ENCODE peak calls at places on chromosomes 2 and 18, in five cellular contexts. Q, U, S, J and K are unnamed samples.
A peak's percentile ranks its signal among the peaks of the same experiment; 100 is the strongest.

GRCh38 chr2:71559080-71559827 is 105.9 kb downstream of the DYSF start:
- DNase-seq in S (no peak), Q (no peak), J (no peak), U (no peak), K (no peak)

GRCh38 chr2:47072018-47072691 is 83.0 kb downstream of the STPG4 start:
- DNase-seq in S (peak; percentile 93), J (peak; percentile 95), Q (peak; percentile 90), U (peak; percentile 95), K (no peak)

GRCh38 chr2:234679151-234679765 is 182.4 kb upstream of the ARL4C start:
- DNase-seq in U (no peak), Q (peak; percentile 78), J (no peak), S (peak; percentile 56), K (no peak)

GRCh38 chr18:75811156-75811555 is 383.7 kb upstream of the SMIM21 start:
- DNase-seq in S (no peak), J (peak; percentile 34), U (no peak), Q (no peak), K (no peak)

GRCh38 chr2:131641414-131642206 is 113.9 kb downstream of the CCDC74A start:
- DNase-seq in Q (peak; percentile 48), J (no peak), U (no peak), S (no peak), K (no peak)

GRCh38 chr18:9594782-9595181 is 19.6 kb downstream of the PPP4R1 start:
- DNase-seq in U (no peak), Q (no peak), S (no peak), J (no peak), K (no peak)

GRCh38 chr2:98263362-98263761 is 82.9 kb upstream of the CNGA3 start:
- DNase-seq in S (no peak), J (no peak), Q (no peak), U (no peak), K (no peak)

GRCh38 chr2:222655406-222655747 is 515 bp downstream of the FARSB start:
- DNase-seq in S (no peak), U (no peak), J (no peak), Q (peak; percentile 47), K (no peak)

GRCh38 chr2:71498261-71498701 is 44.9 kb downstream of the DYSF start:
- DNase-seq in J (peak; percentile 86), U (no peak), S (no peak), Q (peak; percentile 48), K (peak; percentile 26)

GRCh38 chr2:6249557-6249956 is 557.4 kb downstream of the SOX11 start:
- DNase-seq in S (no peak), U (no peak), Q (no peak), J (no peak), K (no peak)

GRCh38 chr2:1422716-1423285 is 9.5 kb downstream of the TPO start:
- DNase-seq in Q (no peak), S (no peak), U (no peak), J (no peak), K (no peak)

GRCh38 chr2:38596229-38596628 is 6.5 kb downstream of the HNRNPLL start:
- DNase-seq in U (no peak), S (no peak), J (no peak), Q (no peak), K (no peak)

GRCh38 chr2:26911911-26912861 is 58.3 kb upstream of the MAPRE3 start:
- DNase-seq in Q (peak; percentile 25), J (no peak), S (no peak), U (no peak), K (no peak)

GRCh38 chr2:25294573-25295462 is 46.9 kb downstream of the DNMT3A start:
- DNase-seq in S (peak; percentile 75), J (no peak), Q (peak; percentile 40), U (peak; percentile 58), K (no peak)

GRCh38 chr2:240810199-240810598 is 9.8 kb downstream of the KIF1A start:
- DNase-seq in J (no peak), Q (no peak), S (no peak), U (no peak), K (no peak)

GRCh38 chr18:24064701-24065100 is 50.1 kb downstream of the TTC39C start:
- DNase-seq in U (no peak), S (no peak), Q (no peak), J (no peak), K (no peak)

GRCh38 chr2:108454440-108454839 is 5.4 kb downstream of the GCC2 start:
- DNase-seq in S (no peak), U (no peak), J (no peak), Q (no peak), K (no peak)

GRCh38 chr2:199160677-199161465 is 296.9 kb downstream of the SATB2 start:
- DNase-seq in S (no peak), Q (peak; percentile 96), U (peak; percentile 17), J (peak; percentile 67), K (peak; percentile 52)

GRCh38 chr18:36127866-36128845 is 984 bp downstream of the SLC39A6 start:
- DNase-seq in J (no peak), S (no peak), Q (peak; percentile 65), U (no peak), K (no peak)

GRCh38 chr2:217622205-217622621 is 380.6 kb downstream of the TNS1 start:
- DNase-seq in J (peak; percentile 4), U (no peak), Q (peak; percentile 8), S (no peak), K (peak; percentile 40)

GRCh38 chr2:1313240-1313924 is 99.9 kb upstream of the TPO start:
- DNase-seq in J (no peak), S (no peak), Q (no peak), U (no peak), K (no peak)

GRCh38 chr2:39419282-39420223 is 17.5 kb downstream of the MAP4K3 start:
- DNase-seq in U (no peak), J (no peak), Q (peak; percentile 39), S (no peak), K (no peak)

GRCh38 chr2:177028296-177028695 is 184.3 kb upstream of the HNRNPA3 start:
- DNase-seq in J (no peak), U (no peak), S (no peak), Q (no peak), K (no peak)

GRCh38 chr2:177029075-177029474 is 183.5 kb upstream of the HNRNPA3 start:
- DNase-seq in U (no peak), J (no peak), Q (no peak), S (no peak), K (no peak)

GRCh38 chr2:177030391-177031000 is 182.1 kb upstream of the HNRNPA3 start:
- DNase-seq in S (no peak), Q (no peak), U (no peak), J (peak; percentile 3), K (no peak)

GRCh38 chr2:177031435-177032222 is 181.0 kb upstream of the HNRNPA3 start:
- DNase-seq in U (no peak), Q (no peak), J (no peak), S (no peak), K (no peak)

DNA sequence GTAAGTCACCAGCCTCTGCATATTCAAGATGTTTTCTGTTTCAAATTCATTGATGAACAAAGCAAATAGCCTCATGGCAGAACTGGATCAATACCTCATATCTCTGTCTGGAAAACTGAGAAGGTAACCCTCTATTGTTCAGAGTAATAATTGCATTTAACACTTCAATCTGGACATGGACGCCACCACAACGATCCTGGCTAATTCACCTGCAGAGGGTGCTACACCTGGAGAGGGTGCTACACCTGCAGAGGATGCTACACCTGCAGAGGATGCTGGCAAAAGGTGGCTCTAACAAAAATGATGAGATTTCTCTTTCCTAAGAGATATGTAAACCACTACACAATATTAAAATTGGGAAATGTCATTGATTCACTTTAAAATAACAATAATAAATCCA is 183.1 kb upstream of the HNRNPA3 start:
- DNase-seq in U (no peak), J (no peak), S (no peak), Q (no peak), K (no peak)
- TF ChIP-seq CTCF in U (no peak), J (no peak), S (no peak), Q (no peak), K (no peak)

DNA sequence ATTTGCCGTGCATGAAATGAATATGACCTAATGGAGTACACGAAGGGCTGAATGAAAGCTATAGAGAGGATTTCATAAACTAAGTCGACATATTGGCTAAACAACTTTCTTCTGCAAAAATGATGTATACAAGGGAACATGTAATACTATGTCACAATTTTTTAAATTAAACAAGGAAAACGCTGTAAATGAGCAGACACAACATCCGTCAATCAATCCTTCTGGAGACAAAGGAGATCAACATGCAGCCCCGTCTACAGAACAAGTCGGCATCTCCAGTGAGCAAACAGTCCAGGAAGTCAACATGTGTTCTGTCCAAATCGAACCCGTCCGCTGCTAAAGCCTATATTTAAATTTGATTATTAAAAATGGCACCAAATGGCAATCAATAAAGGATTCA is 180.8 kb downstream of the TCF4 start:
- DNase-seq in J (no peak), U (no peak), S (no peak), Q (no peak), K (no peak)
- H3K4me3 ChIP-seq in J (peak overlapping the region; percentile 41), U (no peak overlapping the region), S (no peak overlapping the region), Q (peak overlapping the region; percentile 48), K (no peak overlapping the region)

GRCh38 chr2:224919472-224920110 is 122.7 kb downstream of the DOCK10 start:
- DNase-seq in U (no peak), J (no peak), Q (no peak), S (no peak), K (no peak)

GRCh38 chr2:224915126-224915525 is 127.1 kb downstream of the DOCK10 start:
- DNase-seq in U (no peak), Q (no peak), J (no peak), S (no peak), K (no peak)

GRCh38 chr2:224922142-224922727 is 120.0 kb downstream of the DOCK10 start:
- DNase-seq in J (peak; percentile 58), Q (no peak), S (no peak), U (no peak), K (no peak)

DNA sequence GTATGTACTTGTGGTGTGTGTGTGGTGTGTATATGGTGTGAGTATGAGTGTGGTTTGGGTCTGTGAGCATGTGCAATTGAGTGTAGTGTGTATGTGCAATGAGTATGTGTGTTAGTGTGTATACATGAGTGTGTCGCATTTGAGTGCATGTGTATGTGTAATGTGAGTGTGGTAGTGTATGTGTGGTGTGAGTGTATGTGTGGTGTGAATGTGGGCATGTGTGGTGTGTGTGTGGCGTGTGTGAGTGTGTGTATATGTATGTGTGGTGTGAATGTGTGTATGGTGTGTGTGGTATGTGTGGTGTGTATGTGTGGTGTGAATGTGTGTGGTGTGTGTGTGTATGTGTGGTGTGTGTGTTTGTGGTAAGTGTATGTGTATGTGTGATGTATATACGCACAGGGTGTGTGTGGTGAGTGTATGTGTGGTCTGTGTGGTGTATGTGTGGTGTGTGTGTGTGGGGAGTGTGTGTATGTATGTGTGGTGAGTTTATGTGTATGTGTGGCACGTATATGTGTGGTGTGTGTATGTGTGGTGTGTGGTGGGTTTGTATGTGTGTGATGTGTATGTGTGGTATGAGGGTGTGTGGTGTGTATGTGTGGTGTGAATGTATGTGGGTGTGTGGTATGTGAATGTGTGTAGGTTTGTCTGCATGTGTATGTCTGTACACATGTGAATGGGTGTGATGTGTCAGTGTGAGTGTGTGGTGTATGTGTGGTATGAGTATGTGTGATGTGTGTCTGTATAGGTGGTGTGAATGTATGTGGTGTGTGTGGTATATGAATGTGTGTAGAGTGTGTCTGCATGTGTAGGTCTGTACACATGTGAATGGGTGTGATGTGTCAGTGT is 123.4 kb downstream of the DOCK10 start:
- DNase-seq in Q (no peak), U (no peak), S (no peak), J (no peak), K (no peak)
- TF ChIP-seq CTCF in Q (no peak), U (no peak), S (no peak), J (no peak), K (no peak)

DNA sequence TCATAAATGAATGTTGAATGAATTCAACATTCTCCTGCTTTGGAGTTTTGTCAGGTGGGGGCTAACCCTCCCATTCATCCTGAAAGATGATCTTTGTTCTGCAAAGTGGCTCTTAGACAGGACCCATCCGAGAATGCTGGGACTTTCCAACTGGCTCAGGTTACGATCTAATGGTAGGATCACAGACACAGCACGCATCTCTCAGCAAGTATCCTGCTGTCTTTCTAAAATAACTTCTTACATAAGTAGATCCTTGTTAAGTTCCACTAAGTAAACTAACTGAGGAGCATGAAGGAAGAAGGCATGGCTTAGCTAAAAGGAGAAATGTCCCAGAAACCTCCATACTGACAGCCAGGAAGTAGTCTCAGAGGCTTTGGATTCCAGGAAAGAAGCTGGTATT is 23.7 kb downstream of the CYP27A1 start:
- DNase-seq in U (no peak), S (peak; percentile 42), Q (peak; percentile 48), J (peak; percentile 49), K (peak; percentile 42)
- H3K4me3 ChIP-seq in U (no peak overlapping the region), S (no peak overlapping the region), Q (no peak overlapping the region), J (no peak overlapping the region), K (no peak overlapping the region)